ENCODE peak calls at places on chromosomes 11 and 22, in six cellular contexts. One of them, this sample, is unnamed.

GRCh38 chr22:29848115-29848514 is 10.0 kb upstream of the ASCC2 start:
- DNase-seq in activated T-helper 1 cell treated with anti-CD3 and anti-CD28 coated beads, Interleukin-12 subunit alpha, Interleukin-12 subunit beta, Interleukin-2, Interleukin-4 antibody, amounts not matched to agents 30 ng/mL and 10 ng/mL and 1 ng/mL, durations not matched to agents 14 hours and 24 hours and 36 hours: no peak
- DNase-seq in lung: no peak
- DNase-seq in brain microvascular endothelial cell: no peak
- DNase-seq in amniotic stem cell: no peak
- DNase-seq in fibroblast of pulmonary artery: no peak
- DNase-seq in this sample: no peak

GRCh38 chr11:116930177-116930576 is 92.8 kb upstream of the APOA1 start:
- DNase-seq in activated T-helper 1 cell treated with anti-CD3 and anti-CD28 coated beads, Interleukin-12 subunit alpha, Interleukin-12 subunit beta, Interleukin-2, Interleukin-4 antibody, amounts not matched to agents 30 ng/mL and 10 ng/mL and 1 ng/mL, durations not matched to agents 14 hours and 24 hours and 36 hours: peak
- DNase-seq in lung: no peak
- DNase-seq in brain microvascular endothelial cell: peak
- DNase-seq in amniotic stem cell: no peak
- DNase-seq in fibroblast of pulmonary artery: peak
- DNase-seq in this sample: peak

GRCh38 chr11:35812850-35813249 is 131.0 kb upstream of the LDLRAD3 start:
- DNase-seq in activated T-helper 1 cell treated with anti-CD3 and anti-CD28 coated beads, Interleukin-12 subunit alpha, Interleukin-12 subunit beta, Interleukin-2, Interleukin-4 antibody, amounts not matched to agents 30 ng/mL and 10 ng/mL and 1 ng/mL, durations not matched to agents 14 hours and 24 hours and 36 hours: no peak
- DNase-seq in lung: no peak
- DNase-seq in brain microvascular endothelial cell: no peak
- DNase-seq in amniotic stem cell: no peak
- DNase-seq in fibroblast of pulmonary artery: peak
- DNase-seq in this sample: no peak

GRCh38 chr11:8566613-8567210 is 27.3 kb downstream of the STK33 start:
- DNase-seq in activated T-helper 1 cell treated with anti-CD3 and anti-CD28 coated beads, Interleukin-12 subunit alpha, Interleukin-12 subunit beta, Interleukin-2, Interleukin-4 antibody, amounts not matched to agents 30 ng/mL and 10 ng/mL and 1 ng/mL, durations not matched to agents 14 hours and 24 hours and 36 hours: no peak
- DNase-seq in lung: no peak
- DNase-seq in brain microvascular endothelial cell: peak
- DNase-seq in amniotic stem cell: peak
- DNase-seq in fibroblast of pulmonary artery: peak
- DNase-seq in this sample: peak

GRCh38 chr22:28978158-28978557 is 83.5 kb downstream of the C22orf31 start:
- DNase-seq in activated T-helper 1 cell treated with anti-CD3 and anti-CD28 coated beads, Interleukin-12 subunit alpha, Interleukin-12 subunit beta, Interleukin-2, Interleukin-4 antibody, amounts not matched to agents 30 ng/mL and 10 ng/mL and 1 ng/mL, durations not matched to agents 14 hours and 24 hours and 36 hours: no peak
- DNase-seq in lung: no peak
- DNase-seq in brain microvascular endothelial cell: peak
- DNase-seq in amniotic stem cell: no peak
- DNase-seq in fibroblast of pulmonary artery: peak
- DNase-seq in this sample: no peak

GRCh38 chr22:32745251-32745995 is 56.1 kb upstream of the TIMP3 start:
- DNase-seq in activated T-helper 1 cell treated with anti-CD3 and anti-CD28 coated beads, Interleukin-12 subunit alpha, Interleukin-12 subunit beta, Interleukin-2, Interleukin-4 antibody, amounts not matched to agents 30 ng/mL and 10 ng/mL and 1 ng/mL, durations not matched to agents 14 hours and 24 hours and 36 hours: no peak
- DNase-seq in lung: peak
- DNase-seq in brain microvascular endothelial cell: no peak
- DNase-seq in amniotic stem cell: no peak
- DNase-seq in fibroblast of pulmonary artery: peak
- DNase-seq in this sample: no peak

GRCh38 chr22:27197071-27197470 is 539.7 kb downstream of the MIAT start:
- DNase-seq in activated T-helper 1 cell treated with anti-CD3 and anti-CD28 coated beads, Interleukin-12 subunit alpha, Interleukin-12 subunit beta, Interleukin-2, Interleukin-4 antibody, amounts not matched to agents 30 ng/mL and 10 ng/mL and 1 ng/mL, durations not matched to agents 14 hours and 24 hours and 36 hours: no peak
- DNase-seq in lung: no peak
- DNase-seq in brain microvascular endothelial cell: no peak
- DNase-seq in amniotic stem cell: no peak
- DNase-seq in fibroblast of pulmonary artery: no peak
- DNase-seq in this sample: no peak

GRCh38 chr22:36325163-36326031 is 62.4 kb downstream of the MYH9 start:
- DNase-seq in activated T-helper 1 cell treated with anti-CD3 and anti-CD28 coated beads, Interleukin-12 subunit alpha, Interleukin-12 subunit beta, Interleukin-2, Interleukin-4 antibody, amounts not matched to agents 30 ng/mL and 10 ng/mL and 1 ng/mL, durations not matched to agents 14 hours and 24 hours and 36 hours: no peak
- DNase-seq in lung: peak
- DNase-seq in brain microvascular endothelial cell: peak
- DNase-seq in amniotic stem cell: peak
- DNase-seq in fibroblast of pulmonary artery: peak
- DNase-seq in this sample: no peak

GRCh38 chr11:65504671-65505433 is 6.0 kb downstream of the MALAT1 start:
- DNase-seq in activated T-helper 1 cell treated with anti-CD3 and anti-CD28 coated beads, Interleukin-12 subunit alpha, Interleukin-12 subunit beta, Interleukin-2, Interleukin-4 antibody, amounts not matched to agents 30 ng/mL and 10 ng/mL and 1 ng/mL, durations not matched to agents 14 hours and 24 hours and 36 hours: no peak
- DNase-seq in lung: no peak
- DNase-seq in brain microvascular endothelial cell: peak
- DNase-seq in amniotic stem cell: no peak
- DNase-seq in fibroblast of pulmonary artery: peak
- DNase-seq in this sample: no peak

GRCh38 chr11:45855308-45855707 is 8.0 kb downstream of the CRY2 start:
- DNase-seq in activated T-helper 1 cell treated with anti-CD3 and anti-CD28 coated beads, Interleukin-12 subunit alpha, Interleukin-12 subunit beta, Interleukin-2, Interleukin-4 antibody, amounts not matched to agents 30 ng/mL and 10 ng/mL and 1 ng/mL, durations not matched to agents 14 hours and 24 hours and 36 hours: no peak
- DNase-seq in lung: no peak
- DNase-seq in brain microvascular endothelial cell: no peak
- DNase-seq in amniotic stem cell: no peak
- DNase-seq in fibroblast of pulmonary artery: no peak
- DNase-seq in this sample: no peak

GRCh38 chr11:115408036-115408911 is 95.9 kb downstream of the CADM1 start:
- DNase-seq in activated T-helper 1 cell treated with anti-CD3 and anti-CD28 coated beads, Interleukin-12 subunit alpha, Interleukin-12 subunit beta, Interleukin-2, Interleukin-4 antibody, amounts not matched to agents 30 ng/mL and 10 ng/mL and 1 ng/mL, durations not matched to agents 14 hours and 24 hours and 36 hours: no peak
- DNase-seq in lung: no peak
- DNase-seq in brain microvascular endothelial cell: no peak
- DNase-seq in amniotic stem cell: no peak
- DNase-seq in fibroblast of pulmonary artery: no peak
- DNase-seq in this sample: no peak

GRCh38 chr11:16086229-16086628 is 270.1 kb downstream of the SOX6 start:
- DNase-seq in activated T-helper 1 cell treated with anti-CD3 and anti-CD28 coated beads, Interleukin-12 subunit alpha, Interleukin-12 subunit beta, Interleukin-2, Interleukin-4 antibody, amounts not matched to agents 30 ng/mL and 10 ng/mL and 1 ng/mL, durations not matched to agents 14 hours and 24 hours and 36 hours: no peak
- DNase-seq in lung: no peak
- DNase-seq in brain microvascular endothelial cell: no peak
- DNase-seq in amniotic stem cell: no peak
- DNase-seq in fibroblast of pulmonary artery: no peak
- DNase-seq in this sample: no peak

GRCh38 chr11:115054541-115055538 is 376.5 kb downstream of the NXPE2 start:
- DNase-seq in activated T-helper 1 cell treated with anti-CD3 and anti-CD28 coated beads, Interleukin-12 subunit alpha, Interleukin-12 subunit beta, Interleukin-2, Interleukin-4 antibody, amounts not matched to agents 30 ng/mL and 10 ng/mL and 1 ng/mL, durations not matched to agents 14 hours and 24 hours and 36 hours: no peak
- DNase-seq in lung: no peak
- DNase-seq in brain microvascular endothelial cell: no peak
- DNase-seq in amniotic stem cell: no peak
- DNase-seq in fibroblast of pulmonary artery: no peak
- DNase-seq in this sample: no peak

GRCh38 chr11:117314840-117315239 is 1.2 kb downstream of the BACE1 start:
- DNase-seq in activated T-helper 1 cell treated with anti-CD3 and anti-CD28 coated beads, Interleukin-12 subunit alpha, Interleukin-12 subunit beta, Interleukin-2, Interleukin-4 antibody, amounts not matched to agents 30 ng/mL and 10 ng/mL and 1 ng/mL, durations not matched to agents 14 hours and 24 hours and 36 hours: no peak
- DNase-seq in lung: no peak
- DNase-seq in brain microvascular endothelial cell: no peak
- DNase-seq in amniotic stem cell: no peak
- DNase-seq in fibroblast of pulmonary artery: no peak
- DNase-seq in this sample: peak

This sample was measured in B cell.